ENCODE peak calls at places on chromosomes 2 and 18, in nine cellular contexts. M is OCI-LY7; T is tibial artery; Y is adrenal gland; K is psoas muscle; P is PC-3; R is CD8-positive, alpha-beta T cell; Z is cardiac muscle cell; F is endodermal cell. G is an unnamed sample.

GRCh38 chr2:181916726-181917377 is 25.3 kb downstream of the ITPRID2 start:
- DNase-seq in M (no peak), T (no peak), Y (no peak), K (no peak), P (peak; percentile 59), R (no peak), Z (peak; percentile 37), F (no peak), G (no peak)

GRCh38 chr2:65658871-65659270 is 226.5 kb upstream of the SPRED2 start:
- DNase-seq in M (no peak), T (no peak), Y (no peak), K (no peak), P (peak; percentile 82), R (no peak), Z (peak; percentile 1), F (no peak), G (no peak)

GRCh38 chr2:97713296-97714083 is at the start of gene ZAP70:
- DNase-seq in M (peak; percentile 81), T (peak; percentile 57), Y (no peak), K (no peak), P (no peak), R (peak; percentile 71), Z (no peak), F (peak; percentile 57), G (no peak)

GRCh38 chr2:46493971-46494250 is 14.5 kb downstream of the TMEM247 start:
- DNase-seq in M (no peak), T (no peak), Y (no peak), K (no peak), P (no peak), R (no peak), Z (peak; percentile 6), F (no peak), G (no peak)

GRCh38 chr18:36828157-36828629 is 609 bp downstream of the TPGS2 start:
- DNase-seq in M (peak; percentile 4), T (peak; percentile 68), Y (peak; percentile 45), K (peak; percentile 22), P (peak; percentile 6), R (peak; percentile 24), Z (peak; percentile 76), F (peak; percentile 78), G (peak; percentile 12)

GRCh38 chr2:186966015-186966414 is 117.0 kb upstream of the ZSWIM2 start:
- DNase-seq in M (no peak), T (no peak), Y (no peak), K (no peak), P (no peak), R (no peak), Z (no peak), F (no peak), G (no peak)

GRCh38 chr2:128241896-128242295 is 76.8 kb downstream of the HS6ST1 start:
- DNase-seq in M (no peak), T (no peak), Y (no peak), K (no peak), P (no peak), R (no peak), Z (no peak), F (peak; percentile 68), G (no peak)

GRCh38 chr18:45342166-45342565 is 273.1 kb upstream of the SLC14A2 start:
- DNase-seq in M (no peak), T (no peak), Y (no peak), K (no peak), P (no peak), R (no peak), Z (no peak), F (peak; percentile 50), G (no peak)

GRCh38 chr2:128303095-128303791 is 15.4 kb downstream of the HS6ST1 start:
- DNase-seq in M (peak; percentile 12), T (no peak), Y (no peak), K (peak; percentile 10), P (no peak), R (no peak), Z (no peak), F (no peak), G (no peak)

DNA sequence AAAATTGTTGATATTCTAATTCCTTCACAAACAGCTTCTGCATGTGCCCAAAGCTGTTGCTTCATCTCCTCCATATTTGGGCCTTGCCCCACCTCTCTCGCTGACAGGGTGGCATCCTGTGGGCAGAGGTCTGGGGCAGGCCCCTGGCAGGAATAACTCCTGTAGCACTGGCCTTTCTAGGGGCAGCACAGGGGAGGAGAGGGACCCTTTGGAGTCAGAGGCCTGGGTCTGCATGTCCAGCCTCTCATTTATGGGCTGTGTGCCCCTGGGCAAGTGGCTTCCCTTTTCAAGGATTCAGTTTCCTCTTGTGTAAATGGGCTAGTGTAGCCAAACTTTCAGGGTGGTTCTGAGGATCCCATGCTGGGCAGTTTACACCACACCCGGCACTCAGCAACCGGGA is 23.5 kb downstream of the ADRA2B start:
- DNase-seq in M (no peak), T (no peak), Y (no peak), K (no peak), P (no peak), R (no peak), Z (no peak), F (no peak), G (no peak)
- H3K4me1 ChIP-seq in M (no peaks in the 10 kb centered on the region), T (no peaks in the 10 kb centered on the region), Y (no peaks in the 10 kb centered on the region), K (no peaks in the 10 kb centered on the region), P (no peaks in the 10 kb centered on the region), R (no peaks in the 10 kb centered on the region), Z (peaks cover 18% of the 10 kb centered on the region), F (no peaks in the 10 kb centered on the region), G (no peaks in the 10 kb centered on the region)

GRCh38 chr2:95729556-95729955 is 137.8 kb downstream of the TRIM43 start:
- DNase-seq in M (no peak), T (no peak), Y (no peak), K (no peak), P (no peak), R (no peak), Z (no peak), F (no peak), G (no peak)

GRCh38 chr2:95730813-95731212 is 139.0 kb downstream of the TRIM43 start:
- DNase-seq in M (no peak), T (no peak), Y (no peak), K (no peak), P (no peak), R (no peak), Z (no peak), F (no peak), G (no peak)

GRCh38 chr2:95728878-95729511 is 137.2 kb downstream of the TRIM43 start:
- DNase-seq in M (peak; percentile 44), T (peak; percentile 76), Y (peak; percentile 86), K (peak; percentile 50), P (peak; percentile 92), R (no peak), Z (peak; percentile 92), F (peak; percentile 75), G (peak; percentile 58)
- TF ChIP-seq CTCF in M (peak; percentile 66), T (peak; percentile 63), Y (peak; percentile 88), K (peak; percentile 56), P (peak; percentile 80), R (no peak), Z (peak; percentile 62), F (peak; percentile 84), G (peak; percentile 44)

GRCh38 chr2:54574860-54575247 is 118.7 kb downstream of the SPTBN1 start:
- DNase-seq in M (no peak), T (no peak), Y (no peak), K (no peak), P (no peak), R (peak; percentile 36), Z (no peak), F (no peak), G (no peak)

GRCh38 chr2:54573532-54573915 is 117.4 kb downstream of the SPTBN1 start:
- DNase-seq in M (no peak), T (no peak), Y (no peak), K (no peak), P (no peak), R (no peak), Z (no peak), F (no peak), G (no peak)

GRCh38 chr2:54572636-54573531 is 116.8 kb downstream of the SPTBN1 start:
- DNase-seq in M (no peak), T (no peak), Y (peak; percentile 42), K (no peak), P (peak; percentile 43), R (peak; percentile 51), Z (peak; percentile 37), F (peak; percentile 51), G (no peak)

GRCh38 chr2:54575379-54575888 is 119.3 kb downstream of the SPTBN1 start:
- DNase-seq in M (no peak), T (no peak), Y (peak; percentile 64), K (no peak), P (peak; percentile 46), R (no peak), Z (peak; percentile 56), F (no peak), G (no peak)

GRCh38 chr2:54574107-54574859 is 118.2 kb downstream of the SPTBN1 start:
- DNase-seq in M (peak; percentile 44), T (no peak), Y (peak; percentile 83), K (peak; percentile 37), P (peak; percentile 32), R (peak; percentile 78), Z (peak; percentile 40), F (no peak), G (no peak)
- H3K27ac ChIP-seq in M (peak overlapping the region; percentile 37), T (peak overlapping the region; percentile 4), Y (peak overlapping the region; percentile 84), K (peak overlapping the region; percentile 68), P (peak overlapping the region; percentile 100), R (peak overlapping the region; percentile 87), Z (peak overlapping the region; percentile 15), F (no peak overlapping the region), G (no peak overlapping the region)

GRCh38 chr2:205705511-205706397 is 23.5 kb downstream of the NRP2 start:
- DNase-seq in M (no peak), T (no peak), Y (no peak), K (no peak), P (no peak), R (no peak), Z (no peak), F (no peak), G (no peak)
- H3K4me1 ChIP-seq in M (peaks cover 42% of the 10 kb centered on the region), T (no peaks in the 10 kb centered on the region), Y (peaks cover 55% of the 10 kb centered on the region), K (no peaks in the 10 kb centered on the region), P (peaks cover 36% of the 10 kb centered on the region), R (peaks cover 14% of the 10 kb centered on the region), Z (peaks cover 10% of the 10 kb centered on the region), F (peaks cover 27% of the 10 kb centered on the region), G (no peaks in the 10 kb centered on the region)

G was measured in MM.1S.